ENCODE peak calls at places on chromosome X, in eight cellular contexts. G is mesendoderm; X is heart left ventricle; Z is RWPE2; C is Caco-2; T is naive thymus-derived CD4-positive, alpha-beta T cell; K is small intestine; J is psoas muscle. P is an unnamed sample. For H3K4me1 and H3K36me3, the result is how much of the 10 kb centered on the place peaks cover.

GRCh38 chrX:151708821-151709220 is 7.0 kb upstream of the FATE1 start:
- DNase-seq in G (no peak), X (no peak), Z (no peak), C (no peak), T (no peak), K (no peak), J (no peak), P (no peak)

GRCh38 chrX:153438522-153438921 is 7.3 kb downstream of the TREX2 start:
- DNase-seq in G (peak), X (no peak), Z (no peak), C (peak), T (no peak), K (no peak), J (no peak), P (no peak)

GRCh38 chrX:150049647-150050046 is 111.4 kb upstream of the EOLA2 start:
- DNase-seq in G (no peak), X (no peak), Z (no peak), C (no peak), T (no peak), K (no peak), J (no peak), P (no peak)

GRCh38 chrX:78989349-78989748 is 44.2 kb downstream of the P2RY10 start:
- DNase-seq in G (no peak), X (no peak), Z (no peak), C (no peak), T (no peak), K (no peak), J (no peak), P (no peak)

GRCh38 chrX:31423575-31424284 is 351.9 kb upstream of the FTHL17 start:
- DNase-seq in G (peak), X (peak), Z (no peak), C (peak), T (no peak), K (peak), J (no peak), P (no peak)

GRCh38 chrX:11899091-11899490 is 141.1 kb downstream of the MSL3 start:
- DNase-seq in G (peak), X (no peak), Z (no peak), C (no peak), T (no peak), K (no peak), J (no peak), P (no peak)

GRCh38 chrX:11932423-11932822 is 174.4 kb downstream of the MSL3 start:
- DNase-seq in G (no peak), X (no peak), Z (no peak), C (no peak), T (no peak), K (no peak), J (no peak), P (no peak)

GRCh38 chrX:10189317-10190268 is 32.8 kb downstream of the CLCN4 start:
- DNase-seq in G (peak), X (peak), Z (no peak), C (peak), T (peak), K (peak), J (peak), P (peak)

GRCh38 chrX:139739138-139739537 is 31.2 kb upstream of the MCF2 start:
- DNase-seq in G (no peak), X (no peak), Z (no peak), C (no peak), T (no peak), K (no peak), J (no peak), P (no peak)

GRCh38 chrX:65196758-65197371 is 220.6 kb upstream of the ZC4H2 start:
- DNase-seq in G (peak), X (peak), Z (no peak), C (peak), T (no peak), K (peak), J (no peak), P (no peak)

GRCh38 chrX:46165411-46165810 is 379.8 kb downstream of the ZNF674 start:
- DNase-seq in G (peak), X (no peak), Z (no peak), C (no peak), T (no peak), K (no peak), J (no peak), P (no peak)

GRCh38 chrX:40148439-40149285 is 50.9 kb upstream of the BCOR start:
- DNase-seq in G (peak), X (no peak), Z (no peak), C (no peak), T (no peak), K (peak), J (no peak), P (peak)

GRCh38 chrX:68822641-68823410 is 6.0 kb upstream of the EFNB1 start:
- DNase-seq in G (peak), X (peak), Z (no peak), C (peak), T (no peak), K (peak), J (no peak), P (no peak)

GRCh38 chrX:73851014-73852009 is 288.3 kb downstream of the CHIC1 start:
- DNase-seq in G (no peak), X (no peak), Z (no peak), C (no peak), T (no peak), K (no peak), J (peak), P (peak)

GRCh38 chrX:55004231-55004630 is 4.1 kb downstream of the APEX2 start:
- DNase-seq in G (no peak), X (no peak), Z (no peak), C (no peak), T (no peak), K (no peak), J (no peak), P (no peak)

DNA sequence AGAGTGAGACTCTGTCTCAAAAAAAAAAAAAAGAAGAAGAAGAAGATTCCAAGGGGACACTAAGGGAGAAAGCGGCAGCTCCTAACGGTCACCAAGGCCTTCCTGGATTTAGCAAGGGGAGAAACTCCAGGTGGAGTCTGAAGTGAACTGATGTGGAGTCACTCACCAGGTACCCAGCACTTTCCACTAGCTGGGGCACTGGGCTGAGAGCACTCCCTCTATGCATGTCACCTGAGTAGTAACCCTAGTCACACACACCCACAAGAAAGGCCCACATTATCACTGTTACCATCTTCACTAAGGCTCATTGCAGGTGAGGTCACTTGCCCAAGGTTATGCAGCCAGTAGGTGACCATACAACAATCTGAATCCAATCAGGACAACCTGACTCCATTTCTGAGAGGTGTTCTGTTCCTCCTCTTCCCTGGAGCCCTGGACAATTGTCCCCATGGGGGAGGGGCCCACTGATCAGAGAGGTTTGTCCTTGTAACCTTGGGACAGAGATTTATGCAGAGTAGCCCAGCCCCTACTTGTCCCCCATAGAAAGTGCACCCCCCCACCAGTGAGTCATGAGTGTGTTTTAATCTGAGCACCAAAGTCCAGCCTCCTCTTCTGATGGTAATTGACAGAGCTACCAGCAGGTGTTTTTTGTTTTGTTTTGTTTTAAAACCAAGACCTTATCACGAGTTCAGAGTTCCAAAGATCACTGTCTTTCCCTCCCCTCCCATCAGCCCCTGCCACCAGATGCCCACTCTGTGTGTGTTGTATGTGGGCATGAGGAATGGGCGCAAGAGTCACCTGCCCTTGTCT is 5.9 kb upstream of the SASH3 start:
- DNase-seq in G (no peak), X (no peak), Z (no peak), C (peak), T (no peak), K (peak), J (no peak), P (peak)
- H3K4me1 ChIP-seq in G (under half), X (under half), Z (under half), C (under half), T (half or more), K (under half), J (under half), P (under half)

GRCh38 chrX:70354726-70355125 is 64.8 kb downstream of the KIF4A start:
- DNase-seq in G (no peak), X (no peak), Z (no peak), C (no peak), T (no peak), K (no peak), J (no peak), P (no peak)

GRCh38 chrX:70352473-70352872 is 62.6 kb downstream of the KIF4A start:
- DNase-seq in G (no peak), X (no peak), Z (no peak), C (no peak), T (no peak), K (no peak), J (no peak), P (no peak)

GRCh38 chrX:70359458-70359857 is 63.7 kb upstream of the GDPD2 start:
- DNase-seq in G (no peak), X (no peak), Z (no peak), C (no peak), T (no peak), K (no peak), J (no peak), P (no peak)

GRCh38 chrX:70353524-70353923 is 63.6 kb downstream of the KIF4A start:
- DNase-seq in G (no peak), X (no peak), Z (no peak), C (no peak), T (no peak), K (no peak), J (no peak), P (no peak)
- H3K36me3 ChIP-seq in G (under half), X (under half), Z (under half), C (under half), T (under half), K (under half), J (under half), P (under half)

GRCh38 chrX:107448625-107449468 is 605 bp upstream of the FRMPD3 start:
- DNase-seq in G (peak), X (no peak), Z (no peak), C (no peak), T (no peak), K (no peak), J (no peak), P (no peak)

GRCh38 chrX:107450823-107451509 is 1.5 kb downstream of the FRMPD3 start:
- DNase-seq in G (peak), X (no peak), Z (no peak), C (no peak), T (no peak), K (no peak), J (no peak), P (no peak)

GRCh38 chrX:107449490-107450175 is at the start of gene FRMPD3:
- DNase-seq in G (no peak), X (no peak), Z (no peak), C (no peak), T (no peak), K (no peak), J (no peak), P (no peak)

GRCh38 chrX:107454302-107454701 is 4.8 kb downstream of the FRMPD3 start:
- DNase-seq in G (no peak), X (no peak), Z (no peak), C (no peak), T (no peak), K (no peak), J (no peak), P (no peak)

DNA sequence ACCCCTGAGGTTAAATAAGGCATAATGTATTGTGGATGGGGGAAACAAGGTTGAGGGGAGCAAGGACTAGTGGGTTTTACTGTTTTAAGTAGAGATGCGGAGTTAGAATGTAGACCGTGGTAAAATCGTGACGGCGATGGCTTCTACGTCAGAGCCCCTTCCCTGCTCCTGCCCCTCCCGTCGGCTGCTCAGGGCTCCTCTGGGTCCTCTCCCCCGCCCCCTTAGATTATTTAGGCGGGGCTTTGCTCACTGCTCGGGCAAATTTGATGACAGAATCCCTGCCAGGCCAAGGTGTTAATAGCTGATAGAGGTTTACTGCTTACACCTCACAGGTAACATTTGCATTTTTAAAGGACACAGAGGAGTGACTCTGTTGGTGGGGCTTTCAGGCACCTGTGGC is 2.3 kb downstream of the FRMPD3 start:
- DNase-seq in G (peak), X (no peak), Z (no peak), C (no peak), T (no peak), K (no peak), J (no peak), P (no peak)
- H3K4me1 ChIP-seq in G (under half), X (under half), Z (under half), C (under half), T (under half), K (under half), J (under half), P (under half)

DNA sequence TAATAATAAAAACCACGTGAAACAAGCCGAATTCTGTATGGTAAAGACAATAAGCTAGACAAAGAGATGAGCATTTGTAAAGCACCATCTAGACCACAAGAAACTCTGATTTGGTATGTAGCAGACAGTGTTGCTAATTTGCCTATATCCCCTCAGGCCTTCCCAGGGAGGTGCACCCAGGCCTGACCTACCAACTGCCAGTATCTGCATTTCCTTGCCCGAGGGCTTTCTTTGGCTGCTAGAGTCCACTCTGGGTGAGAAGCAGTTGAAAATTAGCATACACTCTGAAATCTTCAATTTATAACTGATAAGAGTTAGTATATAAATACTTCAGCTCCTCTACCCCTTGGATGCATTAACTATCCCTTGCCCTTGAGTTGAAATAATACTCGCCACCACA is 37.4 kb upstream of the IL1RAPL1 start:
- DNase-seq in G (peak), X (no peak), Z (no peak), C (no peak), T (no peak), K (no peak), J (no peak), P (no peak)
- H3K36me3 ChIP-seq in G (under half), X (under half), Z (under half), C (under half), T (under half), K (under half), J (under half), P (under half)

DNA sequence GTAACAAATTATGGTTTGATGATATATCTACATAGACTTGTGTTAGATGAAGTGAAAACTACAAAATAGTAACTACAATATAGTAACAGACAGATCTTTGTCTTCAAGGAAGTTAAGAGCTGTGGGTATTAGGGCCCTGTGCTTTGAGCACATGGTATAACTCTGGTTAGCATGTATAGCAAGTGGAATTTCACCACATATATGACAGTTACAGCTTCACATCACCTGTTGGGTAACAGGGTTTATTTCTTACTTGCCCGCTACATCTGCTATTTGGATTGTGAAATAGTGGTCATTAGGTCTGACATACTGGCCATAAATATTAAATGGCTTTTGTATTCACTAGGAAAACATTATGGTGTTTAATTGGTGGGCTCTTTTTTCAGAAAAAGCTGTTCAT is 20.2 kb downstream of the OFD1 start:
- DNase-seq in G (no peak), X (no peak), Z (no peak), C (peak), T (no peak), K (no peak), J (no peak), P (no peak)
- H3K4me1 ChIP-seq in G (under half), X (under half), Z (under half), C (under half), T (under half), K (under half), J (under half), P (under half)

DNA sequence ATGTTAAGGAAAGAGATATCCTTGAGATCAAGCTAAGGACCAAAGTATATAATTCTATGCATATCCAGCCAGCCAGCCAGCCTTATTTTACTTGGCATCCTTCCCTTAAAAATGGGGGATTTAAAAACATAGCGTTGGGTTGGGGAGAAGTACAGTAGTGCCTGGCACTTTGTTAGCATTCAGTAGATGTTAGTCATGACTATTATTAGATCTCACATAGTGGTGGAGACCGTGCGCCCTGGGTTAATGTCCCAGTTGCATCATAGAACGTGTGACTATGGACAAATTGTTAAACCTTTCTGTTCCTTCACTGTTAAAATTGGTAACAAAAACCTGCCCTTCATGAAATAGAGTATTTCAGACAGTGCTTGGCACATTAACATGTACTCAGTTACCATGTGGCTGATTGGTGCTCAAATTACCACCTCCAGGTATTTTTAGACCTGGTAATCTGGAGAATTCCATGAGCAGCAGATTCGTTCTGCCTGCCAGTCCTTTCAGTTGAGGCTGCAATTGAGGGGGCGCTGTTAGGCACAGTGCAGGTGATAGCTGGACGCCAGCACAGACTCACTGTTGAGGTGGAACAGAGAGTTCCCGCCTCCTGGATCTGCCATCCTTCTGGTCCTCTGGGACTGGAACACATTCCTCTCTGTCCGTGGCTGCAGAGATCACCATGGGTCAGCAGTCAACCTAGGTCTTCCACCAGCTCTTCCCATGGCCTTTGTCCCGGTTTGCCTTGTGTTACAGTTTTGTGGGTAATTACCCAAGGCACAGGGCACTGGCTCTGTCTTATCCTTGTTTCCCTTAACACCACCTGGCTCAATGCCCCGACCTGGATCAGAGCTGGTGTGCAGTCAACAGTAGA is 31.7 kb downstream of the RBBP7 start:
- DNase-seq in G (peak), X (peak), Z (no peak), C (no peak), T (no peak), K (no peak), J (peak), P (no peak)
- H3K36me3 ChIP-seq in G (under half), X (under half), Z (under half), C (under half), T (half or more), K (under half), J (half or more), P (under half)

DNA sequence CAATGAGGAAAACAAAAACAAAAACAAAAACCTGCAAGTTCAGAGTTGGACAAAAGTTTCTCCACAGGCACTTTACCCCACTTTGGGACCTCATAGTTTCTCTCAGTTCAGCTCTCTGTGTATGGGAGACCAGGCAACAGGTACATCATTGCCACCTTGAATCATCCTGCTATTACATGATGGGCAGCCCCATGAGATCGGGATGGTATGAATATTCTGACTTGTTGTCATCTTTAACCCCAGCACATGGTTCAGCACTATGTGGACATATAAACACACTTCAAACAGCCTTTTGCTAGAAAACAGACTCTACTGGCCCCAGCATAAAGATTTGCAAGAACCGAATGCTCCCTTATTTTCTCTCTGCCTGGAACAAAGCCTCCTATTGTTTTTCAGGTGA is 176.9 kb upstream of the SCML1 start:
- DNase-seq in G (no peak), X (no peak), Z (no peak), C (no peak), T (no peak), K (no peak), J (no peak), P (no peak)
- H3K4me1 ChIP-seq in G (under half), X (under half), Z (under half), C (under half), T (under half), K (under half), J (under half), P (under half)

DNA sequence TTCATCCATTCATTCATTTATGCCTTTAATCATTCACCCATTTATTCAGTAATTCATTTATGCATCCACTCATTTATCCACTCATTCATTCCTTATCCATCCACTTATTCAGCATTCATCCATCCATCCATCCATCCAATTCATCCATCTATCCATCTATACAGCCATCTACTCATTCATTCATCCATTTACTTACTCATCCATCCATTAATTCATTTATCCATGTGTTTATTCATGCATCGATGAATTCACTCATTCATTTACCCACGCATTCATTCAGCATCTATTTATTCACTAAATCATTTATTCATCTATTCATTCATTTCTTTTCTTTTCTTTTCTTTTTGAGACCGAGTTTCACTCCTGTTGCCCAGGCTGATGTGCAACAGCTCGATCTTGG is 10.4 kb downstream of the P2RY8 start:
- DNase-seq in G (no peak), X (no peak), Z (no peak), C (no peak), T (no peak), K (no peak), J (no peak), P (no peak)
- H3K36me3 ChIP-seq in G (under half), X (under half), Z (under half), C (under half), T (under half), K (under half), J (under half), P (under half)